ENCODE peak calls at places on chromosomes 3 and 15, in ten cellular contexts. A is transverse colon, F is H1, T is HepG2, D is upper lobe of left lung, P is prostate gland, W is stomach, R is endothelial cell of umbilical vein, Q is K562, L is HCT116. K is an unnamed sample.

GRCh38 chr3:191235331-191236314 is 36.6 kb downstream of the OSTN start:
- DNase-seq in F (no peak), D (no peak), P (no peak), A (no peak), W (no peak), R (no peak), Q (no peak), T (no peak), L (no peak), K (no peak)

GRCh38 chr3:148816427-148816826 is 11.2 kb upstream of the CPB1 start:
- DNase-seq in L (no peak), R (no peak), W (no peak), D (no peak), Q (no peak), F (no peak), A (no peak), P (no peak), T (no peak), K (no peak)

GRCh38 chr15:70788114-70789049 is 25.0 kb upstream of the UACA start:
- DNase-seq in A (no peak), Q (no peak), T (peak), R (no peak), D (no peak), W (no peak), P (no peak), F (no peak), L (peak), K (no peak)

GRCh38 chr3:142270407-142270806 is 45.0 kb upstream of the GK5 start:
- DNase-seq in T (no peak), A (no peak), W (no peak), L (no peak), Q (no peak), P (no peak), R (no peak), D (no peak), F (no peak), K (no peak)

GRCh38 chr3:127049390-127049789 is 66.5 kb downstream of the PLXNA1 start:
- DNase-seq in A (no peak), P (no peak), F (no peak), Q (no peak), L (no peak), T (no peak), D (no peak), R (no peak), W (no peak), K (no peak)

GRCh38 chr15:99732711-99733267 is 448 bp downstream of the LYSMD4 start:
- DNase-seq in A (no peak), R (no peak), P (peak), F (no peak), L (no peak), W (peak), D (peak), Q (peak), T (no peak), K (no peak)

GRCh38 chr15:57751177-57751800 is 44.8 kb downstream of the POLR2M start:
- DNase-seq in D (no peak), W (no peak), F (no peak), Q (no peak), A (no peak), R (peak), P (no peak), T (peak), L (no peak), K (no peak)

GRCh38 chr3:187295635-187296034 is 4.1 kb upstream of the MASP1 start:
- DNase-seq in Q (no peak), L (no peak), P (no peak), R (no peak), A (no peak), D (no peak), W (no peak), T (no peak), F (no peak), K (no peak)

GRCh38 chr3:24088782-24089181 is 143.7 kb downstream of the NR1D2 start:
- DNase-seq in P (no peak), Q (peak), L (peak), T (peak), R (no peak), A (no peak), D (no peak), F (no peak), W (no peak), K (no peak)

GRCh38 chr15:90814193-90814811 is 54.1 kb upstream of the FURIN start:
- DNase-seq in L (no peak), W (peak), D (no peak), Q (no peak), F (no peak), T (no peak), A (no peak), R (no peak), P (no peak), K (no peak)

GRCh38 chr15:64373360-64373759 is 7.9 kb downstream of the PCLAF start:
- DNase-seq in R (no peak), D (no peak), F (no peak), T (no peak), A (no peak), W (no peak), Q (no peak), L (no peak), P (no peak), K (no peak)

GRCh38 chr15:47834093-47834492 is 116.8 kb downstream of the SEMA6D start:
- DNase-seq in W (no peak), L (no peak), P (no peak), T (no peak), Q (no peak), D (no peak), F (no peak), A (no peak), R (no peak), K (no peak)

GRCh38 chr3:36944012-36944640 is 728 bp downstream of the TRANK1 start:
- DNase-seq in F (no peak), T (no peak), R (peak), P (peak), D (no peak), A (peak), W (peak), Q (no peak), L (no peak), K (no peak)

GRCh38 chr3:138289701-138290100 is 40.0 kb downstream of the NME9 start:
- DNase-seq in R (no peak), Q (no peak), L (no peak), F (no peak), A (no peak), D (no peak), T (no peak), W (no peak), P (no peak), K (no peak)

GRCh38 chr15:35557544-35557943 is 11.6 kb upstream of the DPH6 start:
- DNase-seq in Q (peak), F (no peak), A (no peak), T (peak), R (no peak), P (no peak), D (no peak), L (peak), W (no peak), K (no peak)

GRCh38 chr15:68431792-68432401 is at the start of gene ITGA11:
- DNase-seq in D (peak), P (peak), T (no peak), A (peak), W (peak), F (no peak), L (no peak), R (peak), Q (no peak), K (peak)

GRCh38 chr15:58114812-58115211 is 23.4 kb upstream of the AQP9 start:
- DNase-seq in W (no peak), D (no peak), P (no peak), L (no peak), Q (no peak), T (no peak), A (no peak), F (no peak), R (no peak), K (no peak)

GRCh38 chr3:151146071-151146730 is 56.8 kb downstream of the GPR171 start:
- DNase-seq in D (no peak), A (peak), F (peak), P (peak), Q (peak), W (peak), R (peak), T (peak), L (peak), K (no peak)

GRCh38 chr3:186108106-186108940 is 566 bp downstream of the ETV5 start:
- DNase-seq in D (peak), Q (peak), L (peak), A (no peak), R (peak), F (no peak), T (peak), W (no peak), P (no peak), K (no peak)

GRCh38 chr15:95590533-95591044 is 739.9 kb upstream of the NR2F2 start:
- DNase-seq in W (no peak), R (peak), L (no peak), F (no peak), D (no peak), Q (no peak), A (no peak), T (no peak), P (no peak), K (no peak)

GRCh38 chr3:110767838-110768237 is 303.8 kb upstream of the NECTIN3 start:
- DNase-seq in T (no peak), W (no peak), F (no peak), P (no peak), D (no peak), Q (no peak), A (no peak), L (no peak), R (no peak), K (no peak)

GRCh38 chr15:42155546-42156265 is 730 bp downstream of the PLA2G4F start:
- DNase-seq in A (peak), D (peak), F (no peak), W (peak), R (no peak), T (no peak), Q (no peak), P (peak), L (no peak), K (no peak)

GRCh38 chr15:66670698-66671580 is 31.1 kb upstream of the SMAD6 start:
- DNase-seq in P (peak), T (peak), W (peak), Q (peak), R (no peak), D (peak), A (peak), L (peak), F (peak), K (no peak)

GRCh38 chr3:14769531-14770325 is 49.0 kb upstream of the FGD5 start:
- DNase-seq in F (no peak), R (no peak), Q (no peak), L (no peak), P (no peak), D (no peak), T (no peak), A (no peak), W (no peak), K (no peak)

GRCh38 chr15:39409876-39410505 is 170.9 kb upstream of the THBS1 start:
- DNase-seq in P (no peak), W (no peak), Q (no peak), L (no peak), A (no peak), F (no peak), R (no peak), T (no peak), D (no peak), K (no peak)

GRCh38 chr15:39407116-39407515 is 173.8 kb upstream of the THBS1 start:
- DNase-seq in Q (no peak), W (no peak), L (no peak), A (no peak), P (no peak), F (no peak), D (no peak), T (no peak), R (no peak), K (no peak)

GRCh38 chr15:39415634-39416033 is 165.2 kb upstream of the THBS1 start:
- DNase-seq in T (no peak), Q (no peak), A (no peak), D (peak), F (no peak), L (no peak), P (no peak), R (no peak), W (no peak), K (no peak)

GRCh38 chr15:39413558-39413957 is 167.3 kb upstream of the THBS1 start:
- DNase-seq in P (no peak), Q (no peak), T (no peak), F (no peak), A (no peak), R (no peak), L (no peak), D (no peak), W (no peak), K (no peak)

GRCh38 chr15:39411102-39411989 is 169.5 kb upstream of the THBS1 start:
- DNase-seq in A (no peak), P (no peak), Q (no peak), L (no peak), R (no peak), F (no peak), W (no peak), T (no peak), D (no peak), K (no peak)
- TF ChIP-seq POLR2A in A (no peak), P (no peak), Q (no peak), L (no peak), R (no peak), F (no peak), W (no peak), T (no peak), D (no peak), K (no peak)

GRCh38 chr15:85977586-85977985 is 102.1 kb upstream of the AGBL1 start:
- DNase-seq in W (no peak), T (no peak), R (no peak), P (no peak), F (no peak), A (no peak), D (no peak), Q (no peak), L (no peak), K (no peak)
- H3K4me3 ChIP-seq in W (no peak), T (no peak), R (no peak), P (no peak), F (no peak), A (no peak), D (no peak), Q (no peak), L (no peak), K (no peak)

GRCh38 chr3:179730508-179730907 is 77.7 kb downstream of the USP13 start:
- DNase-seq in A (no peak), R (no peak), T (no peak), Q (no peak), F (no peak), L (no peak), W (no peak), D (no peak), P (no peak), K (no peak)

GRCh38 chr3:179733797-179734196 is 81.0 kb downstream of the USP13 start:
- DNase-seq in F (no peak), L (no peak), A (no peak), W (no peak), D (no peak), T (no peak), R (no peak), P (no peak), Q (no peak), K (no peak)

GRCh38 chr3:179732661-179733348 is 80.0 kb downstream of the USP13 start:
- DNase-seq in L (no peak), F (no peak), A (no peak), Q (no peak), W (no peak), D (no peak), P (no peak), T (peak), R (no peak), K (no peak)

GRCh38 chr3:179729981-179730380 is 77.1 kb downstream of the USP13 start:
- DNase-seq in A (no peak), P (no peak), R (no peak), D (no peak), L (no peak), Q (no peak), W (no peak), F (no peak), T (no peak), K (no peak)

GRCh38 chr3:179731544-179731943 is 78.7 kb downstream of the USP13 start:
- DNase-seq in T (no peak), W (no peak), R (no peak), P (peak), Q (no peak), F (no peak), A (no peak), D (peak), L (no peak), K (no peak)
- TF ChIP-seq POLR2AphosphoS5 in T (no peak), W (no peak), R (no peak), P (peak), Q (no peak), F (no peak), A (no peak), D (peak), L (no peak), K (no peak)

DNA sequence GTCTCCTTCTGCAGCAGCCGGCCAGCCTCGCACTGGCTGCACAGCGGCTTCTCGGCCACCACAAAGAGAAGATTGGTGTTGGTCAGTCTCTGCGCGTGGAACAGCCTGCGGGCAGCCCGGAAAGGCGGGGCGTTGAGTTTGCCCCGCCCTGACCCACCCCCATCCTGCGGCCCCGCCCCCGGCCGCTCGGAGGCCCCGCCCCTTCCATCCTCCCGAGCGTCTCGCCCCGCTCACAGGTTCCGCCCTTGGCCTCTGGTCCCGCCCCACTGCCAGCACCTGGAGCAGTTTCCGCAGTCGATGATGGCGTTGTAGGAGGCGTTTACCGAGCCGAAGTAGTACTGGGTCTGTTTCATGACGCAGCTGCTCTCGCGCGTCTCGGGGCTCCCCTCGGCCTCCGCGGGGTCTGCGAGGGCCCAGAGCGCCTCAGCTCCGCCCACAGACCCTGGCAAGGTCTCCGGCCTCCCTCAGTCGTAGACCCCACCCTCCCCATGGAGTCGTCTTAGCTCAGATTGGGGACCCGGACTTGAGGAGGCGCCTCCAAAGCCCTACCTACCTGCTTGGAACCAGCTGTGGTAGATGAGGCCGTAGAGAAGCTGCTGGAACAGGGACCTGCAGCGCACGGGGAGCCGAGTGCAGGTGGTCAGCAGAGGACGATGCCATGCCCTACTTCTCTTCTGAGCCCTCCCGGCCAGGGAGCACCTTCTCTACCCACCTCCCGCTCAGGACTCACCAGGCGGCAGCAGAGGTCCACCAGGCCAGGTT is 5.9 kb upstream of the TMEM115 start:
- DNase-seq in Q (peak), A (peak), T (no peak), P (peak), W (peak), L (peak), R (peak), D (peak), F (peak), K (no peak)
- TF ChIP-seq POLR2A in Q (no peak), A (peak), T (no peak), P (peak), W (no peak), L (no peak), R (no peak), D (no peak), F (no peak), K (no peak)